ENCODE peak calls at places on chromosomes 11 and 22, in seven cellular contexts. V is stimulated activated memory B cell treated with anti-CD40 and anti-IgM and Interleukin-4, amounts not matched to agents 10 μg/mL and 1 μg/mL and 100 μg/mL, for 72 hours; B is gastrocnemius medialis; R is Right ventricle myocardium superior; Q is heart left ventricle; F is central memory CD8-positive, alpha-beta T cell; T is activated CD8-positive, alpha-beta T cell treated with anti-CD3 and anti-CD28 coated beads, Interleukin-2, amount 10 ng/mL, durations not matched to agents 7 days and 5 days. C is an unnamed sample.

GRCh38 chr11:47858169-47858543 is 10.0 kb upstream of the NUP160 start:
- ATAC-seq in B (no peak), Q (peak; percentile 69), F (no peak), T (no peak), R (no peak), V (no peak), C (no peak)

GRCh38 chr22:19122752-19123492 is 710 bp upstream of the DGCR2 start:
- ATAC-seq in Q (peak; percentile 14), B (no peak), V (no peak), T (no peak), R (peak; percentile 3), F (no peak), C (no peak)

GRCh38 chr11:130806746-130807145 is 109.5 kb downstream of the SNX19 start:
- ATAC-seq in Q (no peak), R (no peak), V (no peak), B (no peak), T (no peak), F (no peak), C (no peak)

GRCh38 chr11:101582242-101583052 is 1.4 kb downstream of the TRPC6 start:
- ATAC-seq in V (no peak), R (peak; percentile 27), T (no peak), F (no peak), B (no peak), Q (peak; percentile 38), C (no peak)

GRCh38 chr22:30169002-30169401 is 77.6 kb downstream of the LIF start:
- ATAC-seq in B (no peak), R (no peak), Q (no peak), V (no peak), F (no peak), T (peak; percentile 84), C (peak; percentile 30)

GRCh38 chr22:48485144-48486135 is 1342.2 kb downstream of the BRD1 start:
- ATAC-seq in Q (no peak), R (no peak), T (no peak), V (no peak), B (no peak), F (no peak), C (no peak)

GRCh38 chr11:64853709-64854108 is 9.3 kb upstream of the CDC42BPG start:
- ATAC-seq in F (no peak), B (no peak), R (no peak), T (peak; percentile 9), Q (no peak), V (no peak), C (no peak)

GRCh38 chr11:64291746-64292457 is 800 bp downstream of the KCNK4 start:
- ATAC-seq in T (peak; percentile 57), B (no peak), F (peak; percentile 48), Q (no peak), R (peak; percentile 19), V (peak; percentile 47), C (peak; percentile 40)

GRCh38 chr11:67082071-67082791 is 25.6 kb downstream of the RHOD start:
- ATAC-seq in V (no peak), B (no peak), Q (peak; percentile 10), R (peak; percentile 62), T (peak; percentile 22), F (no peak), C (no peak)

GRCh38 chr22:26546282-26546681 is 34.0 kb upstream of the TFIP11 start:
- ATAC-seq in F (no peak), T (no peak), Q (peak; percentile 85), B (peak; percentile 42), V (no peak), R (peak; percentile 81), C (no peak)

GRCh38 chr11:13357232-13357631 is 79.6 kb downstream of the BMAL1 start:
- ATAC-seq in Q (no peak), V (no peak), B (no peak), R (no peak), T (no peak), F (no peak), C (no peak)

GRCh38 chr11:215581-216037 is 8.1 kb downstream of the RIC8A start:
- ATAC-seq in T (no peak), F (no peak), R (no peak), V (no peak), Q (no peak), B (no peak), C (no peak)

GRCh38 chr22:40480996-40481395 is 110.6 kb downstream of the SGSM3 start:
- ATAC-seq in B (no peak), V (no peak), F (no peak), T (no peak), Q (no peak), R (no peak), C (no peak)

GRCh38 chr11:62921573-62922188 is 518 bp upstream of the CHRM1 start:
- ATAC-seq in V (no peak), B (no peak), T (no peak), R (no peak), F (no peak), Q (peak; percentile 31), C (no peak)

GRCh38 chr11:70328556-70328955 is 58.1 kb downstream of the PPFIA1 start:
- ATAC-seq in V (no peak), Q (no peak), B (no peak), R (no peak), F (no peak), T (no peak), C (no peak)

GRCh38 chr22:42549329-42550060 is 4.3 kb upstream of the SERHL2 start:
- ATAC-seq in V (no peak), T (no peak), B (no peak), F (no peak), R (no peak), Q (no peak), C (no peak)

GRCh38 chr11:108897071-108897481 is 232.2 kb downstream of the DDX10 start:
- ATAC-seq in T (no peak), Q (no peak), F (no peak), R (no peak), V (no peak), B (no peak), C (no peak)

GRCh38 chr11:32414925-32415324 is 20.4 kb downstream of the WT1 start:
- ATAC-seq in T (no peak), V (no peak), Q (no peak), F (no peak), R (no peak), B (no peak), C (no peak)

GRCh38 chr11:121895919-121896318 is 220.1 kb downstream of the BLID start:
- ATAC-seq in Q (peak; percentile 20), F (no peak), R (peak; percentile 39), B (peak; percentile 36), V (no peak), T (no peak), C (no peak)

GRCh38 chr11:46391578-46392420 is at the start of gene CHRM4:
- ATAC-seq in R (no peak), T (no peak), Q (no peak), V (no peak), F (no peak), B (no peak), C (peak; percentile 22)

GRCh38 chr11:73680687-73681086 is 34.3 kb downstream of the PLEKHB1 start:
- ATAC-seq in Q (no peak), T (no peak), B (no peak), F (no peak), V (no peak), R (no peak), C (no peak)

GRCh38 chr11:131331546-131331945 is 38.9 kb upstream of the NTM start:
- ATAC-seq in B (no peak), V (no peak), R (no peak), T (no peak), Q (no peak), F (no peak), C (no peak)

GRCh38 chr22:41243361-41243760 is 2.6 kb upstream of the CHADL start:
- ATAC-seq in F (no peak), B (no peak), Q (no peak), R (peak; percentile 28), T (no peak), V (no peak), C (no peak)

GRCh38 chr22:37739000-37739399 is 42.2 kb downstream of the TRIOBP start:
- ATAC-seq in Q (peak; percentile 75), T (no peak), B (peak; percentile 50), F (no peak), V (no peak), R (peak; percentile 72), C (no peak)

GRCh38 chr11:1672613-1673400 is 24.2 kb upstream of the KRTAP5-6 start:
- ATAC-seq in B (no peak), R (no peak), V (no peak), T (no peak), F (no peak), Q (no peak), C (no peak)

GRCh38 chr22:46546466-46547178 is 9.2 kb upstream of the CELSR1 start:
- ATAC-seq in Q (peak; percentile 81), V (no peak), F (no peak), B (no peak), T (no peak), R (peak; percentile 77), C (no peak)

GRCh38 chr11:20337526-20338154 is 25.9 kb upstream of the HTATIP2 start:
- ATAC-seq in Q (no peak), F (no peak), T (no peak), V (no peak), R (no peak), B (no peak), C (no peak)

GRCh38 chr11:94639901-94640721 is 72.9 kb downstream of the PIWIL4 start:
- ATAC-seq in F (no peak), B (no peak), V (no peak), Q (peak; percentile 61), R (peak; percentile 48), T (no peak), C (no peak)

GRCh38 chr11:69598147-69598546 is 42.8 kb upstream of the CCND1 start:
- ATAC-seq in V (no peak), R (no peak), B (no peak), T (no peak), F (no peak), Q (peak; percentile 48), C (no peak)

GRCh38 chr11:125968363-125968762 is 22.5 kb downstream of the VSIG10L2 start:
- ATAC-seq in B (no peak), T (no peak), Q (no peak), V (no peak), F (no peak), R (no peak), C (no peak)

GRCh38 chr11:78295347-78295746 is 106.6 kb downstream of the USP35 start:
- ATAC-seq in V (no peak), R (no peak), Q (no peak), F (no peak), B (no peak), T (no peak), C (no peak)

GRCh38 chr22:30556388-30556787 is 9.8 kb upstream of the SEC14L6 start:
- ATAC-seq in V (peak; percentile 24), T (no peak), Q (no peak), B (no peak), R (no peak), F (no peak), C (no peak)

GRCh38 chr11:91261513-91261912 is 963.1 kb upstream of the FAT3 start:
- ATAC-seq in V (no peak), R (no peak), Q (no peak), B (no peak), T (no peak), F (no peak), C (no peak)

GRCh38 chr11:130246719-130247118 is 68.0 kb downstream of the ZBTB44 start:
- ATAC-seq in Q (no peak), V (no peak), T (no peak), R (no peak), B (no peak), F (no peak), C (peak; percentile 39)

GRCh38 chr11:134741453-134742227 is 329.6 kb upstream of the B3GAT1 start:
- ATAC-seq in B (no peak), F (no peak), Q (no peak), R (no peak), V (no peak), T (no peak), C (no peak)

GRCh38 chr11:63609536-63609935 is 4.7 kb downstream of the PLAAT3 start:
- ATAC-seq in F (no peak), V (peak; percentile 41), Q (peak; percentile 76), T (no peak), B (peak; percentile 49), R (peak; percentile 63), C (peak; percentile 5)

GRCh38 chr11:60932605-60933346 is 8.5 kb downstream of the TMEM132A start:
- ATAC-seq in Q (no peak), R (no peak), V (peak; percentile 67), F (no peak), T (no peak), B (no peak), C (no peak)

GRCh38 chr22:32249231-32249630 is 5.9 kb downstream of the SLC5A4 start:
- ATAC-seq in T (no peak), B (no peak), R (no peak), F (no peak), Q (no peak), V (no peak), C (no peak)